ENCODE peak calls at places on chromosomes 5 and 9, in six cellular contexts. One of them, this sample, is unnamed.

GRCh38 chr9:79707589-79707988 is 135.8 kb downstream of the TLE4 start:
- DNase-seq in GM12865: no peak
- DNase-seq in stimulated activated CD8-positive, alpha-beta memory T cell treated with anti-CD3 and anti-CD28 coated beads, Interleukin-2, amount 100 ng/mL, for 1 hour: no peak
- DNase-seq in NCI-H748 treated with DMSO at 0.1 percent for 48 hours: no peak
- DNase-seq in PC-3: no peak
- DNase-seq in GF-D8: no peak
- DNase-seq in this sample: no peak

GRCh38 chr9:4105183-4105582 is 194.7 kb downstream of the GLIS3 start:
- DNase-seq in GM12865: no peak
- DNase-seq in stimulated activated CD8-positive, alpha-beta memory T cell treated with anti-CD3 and anti-CD28 coated beads, Interleukin-2, amount 100 ng/mL, for 1 hour: no peak
- DNase-seq in NCI-H748 treated with DMSO at 0.1 percent for 48 hours: no peak
- DNase-seq in PC-3: no peak
- DNase-seq in GF-D8: no peak
- DNase-seq in this sample: no peak

GRCh38 chr5:140402258-140403074 is 833 bp downstream of the ANKHD1 start:
- DNase-seq in NCI-H748 treated with DMSO at 0.1 percent for 48 hours: peak
- DNase-seq in stimulated activated CD8-positive, alpha-beta memory T cell treated with anti-CD3 and anti-CD28 coated beads, Interleukin-2, amount 100 ng/mL, for 1 hour: no peak
- DNase-seq in GM12865: peak
- DNase-seq in PC-3: peak
- DNase-seq in GF-D8: peak
- DNase-seq in this sample: no peak

GRCh38 chr9:117744856-117745389 is 40.7 kb downstream of the TLR4 start:
- DNase-seq in GM12865: peak
- DNase-seq in stimulated activated CD8-positive, alpha-beta memory T cell treated with anti-CD3 and anti-CD28 coated beads, Interleukin-2, amount 100 ng/mL, for 1 hour: no peak
- DNase-seq in PC-3: no peak
- DNase-seq in NCI-H748 treated with DMSO at 0.1 percent for 48 hours: peak
- DNase-seq in GF-D8: no peak
- DNase-seq in this sample: peak

GRCh38 chr5:80140496-80140895 is 105.3 kb downstream of the THBS4 start:
- DNase-seq in PC-3: no peak
- DNase-seq in GM12865: no peak
- DNase-seq in GF-D8: no peak
- DNase-seq in NCI-H748 treated with DMSO at 0.1 percent for 48 hours: no peak
- DNase-seq in stimulated activated CD8-positive, alpha-beta memory T cell treated with anti-CD3 and anti-CD28 coated beads, Interleukin-2, amount 100 ng/mL, for 1 hour: no peak
- DNase-seq in this sample: no peak

GRCh38 chr5:1808466-1808865 is 7.3 kb downstream of the NDUFS6 start:
- DNase-seq in GF-D8: no peak
- DNase-seq in stimulated activated CD8-positive, alpha-beta memory T cell treated with anti-CD3 and anti-CD28 coated beads, Interleukin-2, amount 100 ng/mL, for 1 hour: no peak
- DNase-seq in PC-3: no peak
- DNase-seq in NCI-H748 treated with DMSO at 0.1 percent for 48 hours: no peak
- DNase-seq in GM12865: no peak
- DNase-seq in this sample: no peak

GRCh38 chr5:6845856-6846255 is 132.6 kb downstream of the TENT4A start:
- DNase-seq in GM12865: no peak
- DNase-seq in NCI-H748 treated with DMSO at 0.1 percent for 48 hours: no peak
- DNase-seq in stimulated activated CD8-positive, alpha-beta memory T cell treated with anti-CD3 and anti-CD28 coated beads, Interleukin-2, amount 100 ng/mL, for 1 hour: no peak
- DNase-seq in GF-D8: no peak
- DNase-seq in PC-3: no peak
- DNase-seq in this sample: no peak

GRCh38 chr5:6202615-6203365 is 175.6 kb downstream of the MED10 start:
- DNase-seq in NCI-H748 treated with DMSO at 0.1 percent for 48 hours: no peak
- DNase-seq in PC-3: peak
- DNase-seq in GF-D8: no peak
- DNase-seq in stimulated activated CD8-positive, alpha-beta memory T cell treated with anti-CD3 and anti-CD28 coated beads, Interleukin-2, amount 100 ng/mL, for 1 hour: no peak
- DNase-seq in GM12865: peak
- DNase-seq in this sample: no peak

GRCh38 chr9:89475891-89476440 is 21.9 kb downstream of the SEMA4D start:
- DNase-seq in PC-3: no peak
- DNase-seq in GF-D8: no peak
- DNase-seq in NCI-H748 treated with DMSO at 0.1 percent for 48 hours: no peak
- DNase-seq in stimulated activated CD8-positive, alpha-beta memory T cell treated with anti-CD3 and anti-CD28 coated beads, Interleukin-2, amount 100 ng/mL, for 1 hour: no peak
- DNase-seq in GM12865: no peak
- DNase-seq in this sample: no peak

GRCh38 chr9:29212590-29213373 is 1639.5 kb upstream of the C9orf72 start:
- DNase-seq in NCI-H748 treated with DMSO at 0.1 percent for 48 hours: peak
- DNase-seq in GF-D8: no peak
- DNase-seq in PC-3: peak
- DNase-seq in GM12865: no peak
- DNase-seq in stimulated activated CD8-positive, alpha-beta memory T cell treated with anti-CD3 and anti-CD28 coated beads, Interleukin-2, amount 100 ng/mL, for 1 hour: no peak
- DNase-seq in this sample: peak

GRCh38 chr5:76854644-76855043 is 4.8 kb downstream of the S100Z start:
- DNase-seq in GM12865: no peak
- DNase-seq in GF-D8: no peak
- DNase-seq in stimulated activated CD8-positive, alpha-beta memory T cell treated with anti-CD3 and anti-CD28 coated beads, Interleukin-2, amount 100 ng/mL, for 1 hour: no peak
- DNase-seq in PC-3: no peak
- DNase-seq in NCI-H748 treated with DMSO at 0.1 percent for 48 hours: no peak
- DNase-seq in this sample: no peak

This sample was measured in NCI-H1092 treated with DMSO at 0.1 percent for 48 hours.